ENCODE peak calls at places on chromosomes 11 and 22, in eight cellular contexts. Z, O, V, R, K, J, P and I are unnamed samples.

GRCh38 chr11:33412231-33412630 is 155.1 kb downstream of the HIPK3 start:
- DNase-seq in R (no peak), Z (no peak), J (no peak), P (no peak), O (no peak), K (no peak), V (peak), I (no peak)

GRCh38 chr11:120832609-120833221 is 191.2 kb upstream of the TBCEL start:
- DNase-seq in O (no peak), P (no peak), K (no peak), Z (peak), R (no peak), J (no peak), V (no peak), I (no peak)

GRCh38 chr11:3022982-3023381 is 30.9 kb upstream of the NAP1L4 start:
- DNase-seq in K (no peak), Z (peak), V (peak), R (peak), P (peak), J (no peak), O (no peak), I (no peak)

GRCh38 chr11:134658481-134659080 is 246.5 kb upstream of the B3GAT1 start:
- DNase-seq in R (no peak), K (no peak), Z (no peak), V (no peak), O (no peak), P (no peak), J (peak), I (no peak)

GRCh38 chr11:78586452-78587046 is 11.9 kb upstream of the NARS2 start:
- DNase-seq in Z (peak), J (no peak), P (no peak), O (no peak), K (no peak), R (peak), V (no peak), I (no peak)

GRCh38 chr11:2716376-2717095 is 16.7 kb upstream of the KCNQ1OT1 start:
- DNase-seq in O (no peak), J (no peak), P (peak), Z (no peak), R (no peak), K (no peak), V (no peak), I (no peak)

GRCh38 chr11:120929664-120930154 is 94.2 kb upstream of the TBCEL start:
- DNase-seq in O (peak), R (peak), J (peak), Z (no peak), P (peak), V (peak), K (peak), I (no peak)

GRCh38 chr11:106939157-106939556 is 79.1 kb downstream of the GUCY1A2 start:
- DNase-seq in P (no peak), J (no peak), Z (no peak), K (no peak), O (no peak), V (no peak), R (no peak), I (no peak)

GRCh38 chr11:133239530-133239929 is 292.8 kb downstream of the OPCML start:
- DNase-seq in P (no peak), K (no peak), Z (no peak), R (no peak), J (no peak), O (no peak), V (no peak), I (no peak)

GRCh38 chr22:34105461-34106062 is 185.3 kb upstream of the LARGE1 start:
- DNase-seq in P (no peak), R (no peak), Z (no peak), O (peak), V (no peak), J (peak), K (peak), I (peak)

GRCh38 chr11:112150517-112150916 is 13.4 kb downstream of the IL18 start:
- DNase-seq in R (no peak), P (no peak), J (no peak), Z (no peak), O (no peak), V (no peak), K (no peak), I (no peak)

GRCh38 chr11:126434950-126435335 is 79.5 kb downstream of the ST3GAL4 start:
- DNase-seq in K (no peak), P (no peak), J (no peak), Z (no peak), R (no peak), O (no peak), V (no peak), I (no peak)

GRCh38 chr11:117826832-117827231 is 2.3 kb upstream of the FXYD2 start:
- DNase-seq in J (no peak), K (no peak), P (no peak), V (no peak), O (peak), Z (peak), R (no peak), I (peak)

GRCh38 chr22:46758867-46759290 is 3.6 kb upstream of the TBC1D22A start:
- DNase-seq in P (peak), Z (peak), K (peak), R (peak), J (peak), V (peak), O (no peak), I (peak)

GRCh38 chr11:9293646-9294045 is 20.7 kb downstream of the TMEM41B start:
- DNase-seq in R (no peak), V (no peak), J (no peak), O (no peak), K (no peak), P (no peak), Z (no peak), I (no peak)

GRCh38 chr22:23804781-23805291 is 18.1 kb downstream of the SMARCB1 start:
- DNase-seq in P (no peak), J (no peak), O (no peak), K (no peak), V (no peak), R (no peak), Z (no peak), I (no peak)

GRCh38 chr22:47165998-47166397 is 403.5 kb downstream of the TBC1D22A start:
- DNase-seq in R (no peak), Z (no peak), P (no peak), V (no peak), J (no peak), O (no peak), K (no peak), I (peak)

GRCh38 chr11:30328676-30329075 is 5.8 kb downstream of the ARL14EP start:
- DNase-seq in P (peak), V (peak), O (no peak), J (no peak), R (no peak), K (no peak), Z (no peak), I (no peak)

GRCh38 chr11:61579398-61580291 is 1.2 kb downstream of the SYT7 start:
- DNase-seq in O (no peak), J (no peak), Z (no peak), R (no peak), V (no peak), K (no peak), P (no peak), I (no peak)
- H3K4me3 ChIP-seq in O (no peak), J (peak), Z (peak), R (peak), V (no peak), K (no peak), P (peak), I (no peak)

DNA sequence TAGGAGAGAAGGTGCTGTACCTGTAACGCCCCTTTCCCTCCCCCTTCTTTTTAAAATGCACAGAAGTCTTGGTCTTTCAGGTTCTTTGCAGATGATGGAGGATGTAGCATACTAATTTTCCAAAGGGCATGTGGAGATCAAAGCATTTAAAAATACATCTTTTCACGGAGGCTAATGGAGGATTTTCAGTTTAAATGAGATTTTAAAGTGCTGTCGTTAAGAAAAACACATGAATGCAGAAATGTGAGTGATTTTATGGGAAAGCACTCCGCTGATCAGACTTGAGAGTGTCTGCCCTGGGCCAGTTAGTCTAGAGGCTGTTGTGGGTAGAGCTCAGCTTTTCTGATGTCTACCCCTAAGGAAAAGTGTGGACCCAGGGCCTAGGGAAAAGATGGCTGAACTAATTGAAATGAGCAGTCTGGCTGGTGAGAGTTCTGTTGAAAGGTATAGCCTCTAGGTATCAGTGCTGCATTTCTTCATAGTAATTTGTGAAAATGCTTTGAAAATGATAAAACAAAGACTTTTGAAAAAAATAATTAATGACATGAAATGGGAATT is 2.5 kb downstream of the AMOTL1 start:
- DNase-seq in R (no peak), K (no peak), Z (no peak), V (no peak), P (no peak), J (no peak), O (no peak), I (no peak)
- H3K4me3 ChIP-seq in R (peak), K (no peak), Z (peak), V (peak), P (peak), J (no peak), O (no peak), I (peak)

GRCh38 chr22:20632518-20632917 is 125.1 kb downstream of the MED15 start:
- DNase-seq in Z (no peak), K (no peak), V (no peak), P (no peak), R (no peak), J (no peak), O (no peak), I (no peak)

GRCh38 chr22:20636075-20636812 is 128.8 kb downstream of the MED15 start:
- DNase-seq in K (no peak), O (no peak), P (no peak), R (no peak), Z (peak), V (no peak), J (no peak), I (peak)

GRCh38 chr22:20635227-20635591 is 127.8 kb downstream of the MED15 start:
- DNase-seq in V (no peak), P (no peak), K (no peak), J (no peak), Z (no peak), O (no peak), R (no peak), I (no peak)

GRCh38 chr22:20636945-20637344 is 129.5 kb downstream of the MED15 start:
- DNase-seq in V (no peak), O (no peak), R (no peak), Z (no peak), K (no peak), J (no peak), P (no peak), I (no peak)

GRCh38 chr22:20634560-20635226 is 127.3 kb downstream of the MED15 start:
- DNase-seq in R (no peak), Z (peak), P (no peak), O (no peak), V (no peak), K (no peak), J (no peak), I (no peak)
- H3K4me3 ChIP-seq in R (no peak), Z (no peak), P (no peak), O (no peak), V (no peak), K (no peak), J (no peak), I (no peak)

DNA sequence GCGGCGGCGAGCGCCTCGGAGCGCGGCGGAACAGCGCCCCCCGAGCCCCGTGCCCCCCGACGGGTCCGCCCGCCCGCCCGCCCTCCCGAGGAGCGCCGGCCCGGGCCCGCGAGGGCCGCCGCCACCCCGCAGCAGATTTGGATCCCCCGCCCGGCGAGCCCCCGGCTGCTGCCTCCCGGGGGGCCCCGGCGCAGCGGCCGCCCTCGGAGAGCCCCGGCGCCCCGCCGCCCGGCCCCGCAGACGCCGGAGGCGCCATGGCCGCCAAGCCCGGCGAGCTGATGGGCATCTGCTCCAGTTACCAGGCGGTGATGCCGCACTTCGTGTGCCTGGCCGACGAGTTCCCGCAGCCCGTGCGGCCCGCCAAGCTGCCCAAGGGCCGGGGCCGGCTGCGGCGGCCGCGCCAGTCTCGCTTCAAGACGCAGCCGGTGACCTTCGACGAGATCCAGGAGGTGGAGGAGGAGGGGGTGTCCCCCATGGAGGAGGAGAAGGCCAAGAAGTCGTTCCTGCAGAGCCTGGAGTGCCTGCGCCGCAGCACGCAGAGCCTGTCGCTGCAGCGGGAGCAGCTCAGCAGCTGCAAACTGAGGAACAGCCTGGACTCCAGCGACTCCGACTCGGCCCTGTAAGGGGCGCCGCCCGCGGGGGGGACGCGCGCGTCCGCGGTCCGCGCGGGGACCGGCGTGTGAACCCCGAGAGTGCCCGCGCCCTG is 367 bp downstream of the C11orf96 start:
- DNase-seq in P (no peak), J (no peak), R (peak), V (no peak), K (peak), O (no peak), Z (peak), I (peak)
- H3K4me3 ChIP-seq in P (peak), J (peak), R (peak), V (peak), K (peak), O (peak), Z (peak), I (peak)

DNA sequence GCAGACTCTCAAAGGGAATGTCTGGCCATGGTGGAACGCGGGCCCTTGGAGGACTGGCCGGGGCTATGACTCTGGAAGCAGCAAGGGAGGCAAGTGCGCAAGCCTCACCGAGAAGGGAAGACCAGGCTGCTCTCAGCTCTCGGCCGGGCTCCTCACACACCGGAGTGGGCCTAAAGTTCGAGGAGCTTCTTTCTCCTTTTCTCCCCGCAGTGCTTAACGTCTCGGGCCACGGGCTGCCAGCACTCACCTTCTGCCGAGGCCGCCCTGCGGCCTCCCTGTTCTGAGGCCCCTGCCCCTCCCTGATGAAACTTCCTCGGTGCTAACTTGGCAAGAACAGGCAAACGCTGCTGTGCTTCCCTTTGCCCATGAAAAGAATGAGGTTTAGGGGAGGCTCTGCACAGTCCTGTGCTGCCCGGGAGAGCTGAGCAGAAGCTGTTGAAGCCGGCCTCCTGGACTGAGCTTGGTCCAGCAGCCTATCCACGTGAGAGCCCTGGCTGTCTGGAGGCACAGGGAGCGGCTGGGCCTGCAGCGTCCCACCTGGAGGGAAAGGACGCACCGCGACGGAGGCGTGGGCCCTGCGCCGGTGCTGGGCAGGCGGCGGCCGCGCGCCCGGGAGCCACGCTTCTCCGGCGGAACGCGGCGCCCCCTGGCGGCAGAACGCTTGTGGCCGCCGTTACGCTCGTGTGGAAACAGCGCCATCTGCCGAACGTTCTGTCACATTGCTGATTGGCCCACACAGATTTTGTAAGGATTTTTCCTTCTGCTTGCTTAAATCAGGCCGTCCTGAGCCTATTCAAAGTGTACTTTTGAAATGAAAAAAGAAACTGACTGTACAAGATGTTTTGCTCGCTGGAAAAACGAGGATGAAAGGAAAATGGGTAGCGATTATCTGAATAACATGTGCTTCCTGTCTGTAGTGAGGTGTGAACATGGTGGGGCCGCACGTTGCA is 65.0 kb upstream of the TMEM45B start:
- DNase-seq in V (peak), Z (peak), O (peak), J (peak), K (peak), R (peak), P (peak), I (peak)
- H3K4me3 ChIP-seq in V (peak), Z (peak), O (no peak), J (peak), K (no peak), R (no peak), P (peak), I (peak)

GRCh38 chr11:41256060-41256459 is 203.4 kb downstream of the LRRC4C start:
- DNase-seq in K (no peak), O (no peak), Z (no peak), V (no peak), J (no peak), R (no peak), P (no peak), I (no peak)
- H3K4me3 ChIP-seq in K (no peak), O (no peak), Z (no peak), V (no peak), J (no peak), R (no peak), P (no peak), I (no peak)

GRCh38 chr22:50620861-50621490 is 7.0 kb downstream of the ARSA start:
- DNase-seq in O (no peak), R (no peak), P (no peak), Z (peak), J (peak), V (no peak), K (peak), I (peak)
- H3K4me3 ChIP-seq in O (no peak), R (no peak), P (no peak), Z (peak), J (peak), V (no peak), K (peak), I (peak)